ENCODE peak calls at places on chromosomes 6 and 20, in six cellular contexts. U is stomach, J is SK-N-SH, Y is suprapubic skin, K is transverse colon, T is HepG2. G is an unnamed sample.

GRCh38 chr6:54980511-54981275 is 134.1 kb downstream of the FAM83B start:
- DNase-seq in T (no peak), K (no peak), J (no peak), U (no peak), Y (no peak), G (no peak)

GRCh38 chr6:28673800-28674671 is 148.4 kb downstream of the GPX5 start:
- DNase-seq in J (peak), Y (no peak), T (peak), K (no peak), U (no peak), G (no peak)

GRCh38 chr20:2697768-2698167 is 5.2 kb downstream of the EBF4 start:
- DNase-seq in K (no peak), J (peak), T (no peak), Y (peak), U (peak), G (peak)

GRCh38 chr6:125867483-125867935 is 76.7 kb downstream of the NCOA7 start:
- DNase-seq in K (peak), Y (no peak), J (no peak), U (no peak), T (peak), G (no peak)

GRCh38 chr20:2693996-2694471 is 1.5 kb downstream of the EBF4 start:
- DNase-seq in J (peak), T (no peak), U (peak), Y (peak), K (no peak), G (peak)

GRCh38 chr6:165694296-165694695 is 31.3 kb upstream of the PDE10A start:
- DNase-seq in K (no peak), J (no peak), U (no peak), Y (no peak), T (no peak), G (no peak)

GRCh38 chr6:153129873-153130514 is 1.1 kb downstream of the RGS17 start:
- DNase-seq in Y (no peak), K (no peak), J (peak), T (no peak), U (no peak), G (no peak)

GRCh38 chr6:90146914-90147668 is 149.6 kb downstream of the BACH2 start:
- DNase-seq in Y (no peak), J (peak), K (no peak), T (no peak), U (no peak), G (no peak)

GRCh38 chr20:15220778-15221565 is 883.6 kb upstream of the FLRT3 start:
- DNase-seq in J (no peak), T (peak), K (no peak), Y (no peak), U (no peak), G (no peak)

GRCh38 chr6:73675466-73676098 is 20.4 kb upstream of the CD109 start:
- DNase-seq in Y (no peak), K (peak), J (peak), T (peak), U (peak), G (peak)

GRCh38 chr6:88705601-88706000 is 257.8 kb downstream of the RNGTT start:
- DNase-seq in K (no peak), T (no peak), J (no peak), Y (no peak), U (no peak), G (no peak)

GRCh38 chr20:41081276-41081814 is 52.7 kb downstream of the TOP1 start:
- DNase-seq in K (no peak), J (no peak), Y (no peak), T (no peak), U (no peak), G (no peak)

GRCh38 chr6:136726837-136727557 is 65.3 kb downstream of the MAP3K5 start:
- DNase-seq in K (no peak), Y (no peak), T (no peak), U (no peak), J (no peak), G (no peak)

GRCh38 chr6:136729832-136730231 is 62.4 kb downstream of the MAP3K5 start:
- DNase-seq in U (no peak), T (no peak), Y (no peak), J (no peak), K (no peak), G (no peak)

GRCh38 chr6:136725124-136725523 is 67.2 kb downstream of the MAP3K5 start:
- DNase-seq in Y (no peak), T (no peak), J (no peak), K (no peak), U (no peak), G (no peak)

GRCh38 chr6:136728976-136729515 is 63.2 kb downstream of the MAP3K5 start:
- DNase-seq in U (no peak), Y (no peak), K (no peak), T (no peak), J (no peak), G (no peak)

DNA sequence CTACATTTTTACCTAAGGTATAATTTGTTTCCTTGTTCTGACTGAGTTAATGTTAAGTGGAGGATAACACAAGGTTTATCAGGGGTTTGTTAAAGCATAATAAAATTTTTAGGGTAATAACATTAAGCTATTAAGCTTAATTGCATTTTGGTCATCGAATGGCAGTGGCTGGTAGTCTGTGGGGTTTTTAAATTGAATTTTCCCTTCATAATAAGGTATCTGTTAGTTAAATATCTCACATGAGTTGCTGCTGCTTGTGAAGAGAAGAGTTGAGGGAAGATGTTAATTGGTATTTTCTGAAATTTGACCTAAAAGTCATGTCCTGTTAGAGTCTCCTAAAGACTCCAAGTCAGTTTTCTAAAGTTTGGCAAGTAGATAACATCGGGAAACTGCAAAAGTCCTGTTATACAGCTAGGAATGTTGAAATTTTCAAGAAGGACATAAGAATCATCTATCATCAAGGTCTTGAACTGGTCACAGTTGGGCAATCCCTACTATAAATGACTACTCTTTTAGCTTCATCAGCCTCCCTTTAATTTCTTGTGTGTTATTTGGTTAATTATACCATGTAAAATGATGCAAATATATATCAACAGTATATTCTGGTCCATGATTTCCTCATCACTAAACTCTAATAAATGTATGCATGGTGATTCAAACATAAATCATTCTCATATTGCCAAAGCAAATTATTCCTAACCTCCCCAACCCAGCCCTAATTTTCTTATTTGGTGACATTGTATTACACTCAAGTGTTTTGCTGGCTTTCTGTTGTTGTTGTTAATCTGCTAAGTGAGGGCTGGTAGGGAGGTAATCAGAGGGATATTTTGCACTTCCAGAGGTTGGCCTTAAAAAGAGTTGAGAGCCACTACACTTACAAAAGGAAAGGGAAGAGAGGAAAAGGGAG is 64.0 kb downstream of the MAP3K5 start:
- DNase-seq in K (no peak), U (no peak), Y (no peak), T (no peak), J (peak), G (no peak)
- TF ChIP-seq POLR2AphosphoS5 in K (no peak), U (no peak), Y (no peak), T (no peak), J (no peak), G (no peak)

GRCh38 chr20:49400410-49400809 is 82.1 kb downstream of the KCNB1 start:
- DNase-seq in J (no peak), Y (no peak), U (no peak), K (peak), T (no peak), G (peak)
- H3K27ac ChIP-seq in J (no peak), Y (peak), U (peak), K (peak), T (no peak), G (peak)

DNA sequence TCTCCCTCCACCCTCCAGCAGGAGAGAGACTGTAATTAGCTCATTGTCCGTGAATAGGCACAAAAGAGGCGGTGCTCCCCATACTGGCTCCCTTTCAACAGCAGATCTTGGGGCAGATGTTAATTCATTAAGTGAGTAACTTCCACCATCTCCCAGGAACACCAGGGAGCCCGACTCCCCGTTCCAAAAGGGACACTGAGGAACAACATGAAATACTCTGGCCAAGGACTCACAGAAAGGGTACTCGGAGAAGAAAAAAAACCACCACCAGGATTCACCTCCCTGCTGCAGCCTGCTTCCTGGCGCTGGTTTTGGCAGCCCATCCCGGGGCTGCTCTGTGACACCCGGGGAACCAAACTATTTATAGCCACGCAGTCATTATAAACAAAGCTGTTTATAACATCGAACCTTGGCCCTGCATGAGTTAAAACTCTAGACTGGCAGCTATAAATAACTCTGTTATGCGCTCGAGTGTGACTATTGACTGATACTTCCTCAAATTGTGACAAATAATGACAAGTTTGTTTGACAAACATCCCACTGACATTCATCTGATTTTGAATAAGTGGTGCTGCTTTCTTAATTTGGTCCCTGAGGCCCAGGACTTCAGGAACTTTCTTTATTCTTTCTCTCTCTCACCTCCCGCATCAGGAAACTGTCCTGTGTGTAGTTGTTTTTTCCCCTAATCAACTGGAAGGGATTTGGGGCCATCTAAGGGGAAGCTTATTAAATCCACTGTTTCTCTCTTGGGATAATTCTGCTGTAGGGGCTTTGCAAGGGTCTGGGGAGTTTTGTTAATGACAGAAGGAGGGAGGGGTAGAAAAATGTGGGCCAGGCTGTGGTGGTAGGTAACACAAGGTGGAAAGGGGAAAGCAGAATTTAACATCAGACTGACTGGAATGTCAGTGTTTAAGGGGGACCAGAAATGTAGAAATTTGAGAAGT is 521.6 kb downstream of the CD83 start:
- DNase-seq in U (no peak), Y (no peak), J (peak), T (no peak), K (peak), G (no peak)
- TF ChIP-seq EP300 in U (no peak), Y (no peak), J (no peak), T (no peak), K (no peak), G (no peak)

GRCh38 chr6:137707590-137708360 is 159.3 kb upstream of the TNFAIP3 start:
- DNase-seq in T (peak), J (peak), U (peak), Y (no peak), K (peak), G (peak)
- TF ChIP-seq POLR2AphosphoS5 in T (no peak), J (no peak), U (peak), Y (no peak), K (no peak), G (no peak)

G was measured in sigmoid colon.